ENCODE peak calls at places on chromosomes 16 and 17, in six cellular contexts. T is IMR-90, R is progenitor cell of endocrine pancreas, M is esophagus squamous epithelium, H is left ventricle myocardium inferior, A is WTC11. J is an unnamed sample.

GRCh38 chr17:44820631-44821196 is 9.4 kb downstream of the GJC1 start:
- DNase-seq in M (no peak), A (no peak), T (peak; percentile 91), R (no peak), H (no peak), J (peak; percentile 35)

GRCh38 chr16:23270654-23271053 is 31.4 kb upstream of the SCNN1B start:
- DNase-seq in M (no peak), R (no peak), A (no peak), T (no peak), H (no peak), J (no peak)

GRCh38 chr17:50265212-50265611 is 9.1 kb upstream of the TMEM92 start:
- DNase-seq in M (no peak), A (no peak), R (no peak), T (no peak), H (no peak), J (no peak)

GRCh38 chr16:12504312-12504711 is 299.4 kb downstream of the CPPED1 start:
- DNase-seq in A (no peak), R (no peak), H (no peak), M (no peak), T (peak; percentile 59), J (no peak)

GRCh38 chr17:48011405-48012150 is 26.0 kb downstream of the COPZ2 start:
- DNase-seq in M (no peak), T (peak; percentile 25), H (no peak), A (peak; percentile 59), R (no peak), J (no peak)

GRCh38 chr17:4969551-4970231 is 2.1 kb upstream of the SPAG7 start:
- DNase-seq in T (peak; percentile 55), R (no peak), M (no peak), H (no peak), A (no peak), J (no peak)

GRCh38 chr17:45384800-45385262 is 47.8 kb downstream of the ARHGAP27 start:
- DNase-seq in A (peak; percentile 27), R (no peak), M (no peak), T (no peak), H (no peak), J (no peak)

GRCh38 chr17:6455321-6455705 is 11.1 kb downstream of the PIMREG start:
- DNase-seq in T (peak; percentile 17), M (no peak), A (peak; percentile 62), H (no peak), R (peak; percentile 52), J (no peak)

GRCh38 chr17:57939797-57940196 is 15.4 kb downstream of the CUEDC1 start:
- DNase-seq in A (no peak), H (peak; percentile 59), T (no peak), R (no peak), M (peak; percentile 28), J (no peak)

GRCh38 chr16:30992931-30993816 is 8.2 kb downstream of the HSD3B7 start:
- DNase-seq in H (no peak), A (no peak), M (no peak), R (no peak), T (no peak), J (no peak)

GRCh38 chr16:57606847-57607501 is 21.5 kb upstream of the ADGRG1 start:
- DNase-seq in A (no peak), T (no peak), M (no peak), H (no peak), R (no peak), J (no peak)

DNA sequence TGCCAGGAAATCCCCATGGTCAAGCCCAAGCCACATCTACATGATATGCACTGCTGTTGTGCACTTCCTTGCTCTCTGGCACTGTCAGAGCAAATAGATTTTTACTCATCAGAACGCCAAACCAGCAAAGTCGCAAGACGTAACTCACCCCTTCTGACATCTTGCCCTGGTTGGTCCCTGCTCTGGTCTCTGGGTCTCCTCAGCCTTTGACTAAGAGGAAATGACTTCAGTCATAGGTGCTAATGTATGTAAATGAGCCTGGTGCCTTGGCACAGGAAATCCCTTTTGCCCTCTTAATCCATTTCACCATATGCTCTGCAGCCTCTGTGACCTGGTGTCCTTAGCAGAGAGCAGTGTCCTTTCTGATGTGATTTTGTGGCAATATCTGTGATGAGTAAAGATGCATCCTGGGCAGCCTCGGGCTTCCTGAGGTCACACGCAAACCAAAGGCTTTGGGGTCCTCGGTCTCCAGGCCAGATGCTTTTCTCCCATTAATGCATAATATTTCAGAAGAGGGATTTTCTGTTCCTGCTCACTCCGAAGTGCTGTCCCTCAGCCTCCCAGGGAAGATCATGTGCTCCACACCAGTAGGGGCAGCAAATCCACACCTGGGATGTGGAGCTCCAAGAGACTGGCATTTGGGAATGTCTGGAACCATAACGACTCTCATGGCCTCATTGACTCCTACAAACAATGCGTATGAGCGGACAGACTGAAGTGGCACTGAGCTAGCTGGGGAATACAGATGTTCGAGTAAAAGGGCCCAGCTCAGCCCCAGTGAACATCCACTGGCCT is 66.9 kb downstream of the GP2 start:
- DNase-seq in H (no peak), M (no peak), A (no peak), R (no peak), T (no peak), J (no peak)
- TF ChIP-seq CTCF in H (no peak), M (no peak), A (no peak), R (no peak), T (no peak), J (no peak)

GRCh38 chr17:76927982-76928381 is 59.8 kb downstream of the MGAT5B start:
- DNase-seq in R (no peak), T (no peak), M (no peak), H (no peak), A (no peak), J (no peak)
- TF ChIP-seq CTCF in R (no peak), T (no peak), M (no peak), H (no peak), A (no peak), J (no peak)

GRCh38 chr17:56497132-56497531 is 96.4 kb upstream of the NOG start:
- DNase-seq in H (no peak), M (no peak), A (no peak), T (no peak), R (no peak), J (no peak)

GRCh38 chr17:56505154-56505756 is 88.2 kb upstream of the NOG start:
- DNase-seq in H (no peak), T (no peak), R (no peak), A (no peak), M (no peak), J (no peak)

GRCh38 chr17:56502120-56502519 is 91.4 kb upstream of the NOG start:
- DNase-seq in A (no peak), M (no peak), T (no peak), H (no peak), R (no peak), J (no peak)

GRCh38 chr17:56499799-56500388 is 93.6 kb upstream of the NOG start:
- DNase-seq in T (peak; percentile 37), A (no peak), M (no peak), H (no peak), R (no peak), J (no peak)
- TF ChIP-seq CTCF in T (peak; percentile 54), A (peak; percentile 39), M (no peak), H (peak; percentile 57), R (peak; percentile 55), J (peak; percentile 72)

GRCh38 chr17:28743243-28744103 is at the start of gene TRAF4:
- DNase-seq in A (peak; percentile 83), R (peak; percentile 70), M (no peak), T (peak; percentile 84), H (peak; percentile 79), J (peak; percentile 73)
- TF ChIP-seq CTCF in A (no peak), R (no peak), M (no peak), T (peak; percentile 39), H (peak; percentile 45), J (peak; percentile 12)

J was measured in D721Med.